ENCODE peak calls at places on chromosomes 4 and X, in ten cellular contexts. B is HepG2, P is body of pancreas, N is hepatocyte, S is astrocyte, M is ovary, A is upper lobe of right lung, I is A549, Q is cardiac fibroblast, C is OCI-LY7. W is an unnamed sample.

GRCh38 chr4:101049549-101050001 is 297.8 kb downstream of the PPP3CA start:
- DNase-seq in B (no peak), P (no peak), N (no peak), S (no peak), M (no peak), A (no peak), I (no peak), Q (no peak), C (no peak), W (no peak)

GRCh38 chrX:140608111-140608510 is 101.4 kb upstream of the LINC00632 start:
- DNase-seq in B (no peak), P (no peak), N (no peak), S (no peak), M (no peak), A (no peak), I (no peak), Q (no peak), C (no peak), W (no peak)

GRCh38 chr4:3376266-3376665 is 65.5 kb upstream of the HGFAC start:
- DNase-seq in B (no peak), P (no peak), N (no peak), S (no peak), M (no peak), A (no peak), I (no peak), Q (no peak), C (no peak), W (no peak)

GRCh38 chr4:118280501-118281218 is 72.1 kb downstream of the PRSS12 start:
- DNase-seq in B (peak), P (peak), N (peak), S (peak), M (peak), A (no peak), I (peak), Q (peak), C (peak), W (no peak)

GRCh38 chr4:1472911-1473518 is 66.8 kb upstream of the NKX1-1 start:
- DNase-seq in B (no peak), P (no peak), N (no peak), S (no peak), M (no peak), A (no peak), I (no peak), Q (no peak), C (no peak), W (no peak)

GRCh38 chr4:948101-948935 is 16.1 kb downstream of the TMEM175 start:
- DNase-seq in B (peak), P (peak), N (peak), S (no peak), M (no peak), A (peak), I (no peak), Q (no peak), C (no peak), W (no peak)

GRCh38 chr4:76308548-76308947 is 2.0 kb downstream of the STBD1 start:
- DNase-seq in B (peak), P (peak), N (peak), S (no peak), M (peak), A (no peak), I (no peak), Q (peak), C (no peak), W (no peak)

GRCh38 chrX:65920620-65921019 is 119.3 kb downstream of the VSIG4 start:
- DNase-seq in B (no peak), P (no peak), N (no peak), S (no peak), M (no peak), A (no peak), I (no peak), Q (no peak), C (no peak), W (no peak)

GRCh38 chrX:120774611-120775010 is 101.1 kb downstream of the CT47B1 start:
- DNase-seq in B (no peak), P (no peak), N (no peak), S (no peak), M (no peak), A (no peak), I (no peak), Q (peak), C (no peak), W (no peak)

GRCh38 chr4:139753686-139754085 is 88.1 kb downstream of the MGST2 start:
- DNase-seq in B (no peak), P (no peak), N (no peak), S (no peak), M (no peak), A (no peak), I (no peak), Q (no peak), C (no peak), W (no peak)

GRCh38 chr4:95165926-95166524 is 382.7 kb downstream of the UNC5C start:
- DNase-seq in B (peak), P (peak), N (peak), S (peak), M (peak), A (no peak), I (peak), Q (peak), C (peak), W (peak)

GRCh38 chr4:35772291-35772690 is 472.0 kb downstream of the ARAP2 start:
- DNase-seq in B (no peak), P (no peak), N (no peak), S (peak), M (no peak), A (no peak), I (no peak), Q (no peak), C (no peak), W (no peak)

GRCh38 chr4:131531087-131531486 is 1618.0 kb upstream of the PCDH10 start:
- DNase-seq in B (no peak), P (no peak), N (no peak), S (no peak), M (no peak), A (no peak), I (no peak), Q (no peak), C (no peak), W (no peak)

GRCh38 chrX:107691024-107691448 is 62.7 kb downstream of the PRPS1 start:
- DNase-seq in B (no peak), P (no peak), N (no peak), S (no peak), M (no peak), A (no peak), I (no peak), Q (no peak), C (no peak), W (no peak)

GRCh38 chrX:122363112-122363511 is 821.0 kb upstream of the GRIA3 start:
- DNase-seq in B (no peak), P (no peak), N (no peak), S (no peak), M (no peak), A (no peak), I (no peak), Q (no peak), C (no peak), W (no peak)

GRCh38 chr4:1084394-1084793 is 29.0 kb downstream of the RNF212 start:
- DNase-seq in B (no peak), P (no peak), N (no peak), S (no peak), M (no peak), A (no peak), I (no peak), Q (no peak), C (no peak), W (no peak)

GRCh38 chr4:133938061-133938460 is 263.5 kb downstream of the PABPC4L start:
- DNase-seq in B (no peak), P (no peak), N (no peak), S (no peak), M (no peak), A (no peak), I (no peak), Q (no peak), C (no peak), W (no peak)

GRCh38 chrX:622104-622503 is 8.5 kb upstream of the SHOX start:
- DNase-seq in B (no peak), P (no peak), N (no peak), S (no peak), M (no peak), A (no peak), I (no peak), Q (no peak), C (no peak), W (no peak)

GRCh38 chr4:110055014-110055768 is 142.5 kb downstream of the EGF start:
- DNase-seq in B (peak), P (no peak), N (no peak), S (no peak), M (no peak), A (no peak), I (no peak), Q (no peak), C (no peak), W (no peak)

GRCh38 chr4:88458091-88458740 is 1.3 kb downstream of the HERC5 start:
- DNase-seq in B (no peak), P (no peak), N (no peak), S (no peak), M (no peak), A (no peak), I (no peak), Q (no peak), C (no peak), W (no peak)

GRCh38 chr4:9923195-9923812 is 98.0 kb downstream of the SLC2A9 start:
- DNase-seq in B (no peak), P (no peak), N (no peak), S (no peak), M (no peak), A (no peak), I (no peak), Q (no peak), C (no peak), W (no peak)

GRCh38 chr4:48033825-48034413 is 17.3 kb downstream of the NIPAL1 start:
- DNase-seq in B (peak), P (peak), N (peak), S (no peak), M (no peak), A (no peak), I (no peak), Q (peak), C (peak), W (no peak)

GRCh38 chr4:30837131-30837539 is 117.0 kb downstream of the PCDH7 start:
- DNase-seq in B (no peak), P (no peak), N (peak), S (peak), M (no peak), A (no peak), I (no peak), Q (peak), C (no peak), W (no peak)

GRCh38 chrX:11787564-11787963 is 29.5 kb downstream of the MSL3 start:
- DNase-seq in B (peak), P (peak), N (peak), S (peak), M (peak), A (peak), I (peak), Q (peak), C (peak), W (peak)
- TF ChIP-seq CTCF in B (peak), P (peak), N (peak), S (peak), M (peak), A (peak), I (peak), Q (peak), C (peak), W (peak)

DNA sequence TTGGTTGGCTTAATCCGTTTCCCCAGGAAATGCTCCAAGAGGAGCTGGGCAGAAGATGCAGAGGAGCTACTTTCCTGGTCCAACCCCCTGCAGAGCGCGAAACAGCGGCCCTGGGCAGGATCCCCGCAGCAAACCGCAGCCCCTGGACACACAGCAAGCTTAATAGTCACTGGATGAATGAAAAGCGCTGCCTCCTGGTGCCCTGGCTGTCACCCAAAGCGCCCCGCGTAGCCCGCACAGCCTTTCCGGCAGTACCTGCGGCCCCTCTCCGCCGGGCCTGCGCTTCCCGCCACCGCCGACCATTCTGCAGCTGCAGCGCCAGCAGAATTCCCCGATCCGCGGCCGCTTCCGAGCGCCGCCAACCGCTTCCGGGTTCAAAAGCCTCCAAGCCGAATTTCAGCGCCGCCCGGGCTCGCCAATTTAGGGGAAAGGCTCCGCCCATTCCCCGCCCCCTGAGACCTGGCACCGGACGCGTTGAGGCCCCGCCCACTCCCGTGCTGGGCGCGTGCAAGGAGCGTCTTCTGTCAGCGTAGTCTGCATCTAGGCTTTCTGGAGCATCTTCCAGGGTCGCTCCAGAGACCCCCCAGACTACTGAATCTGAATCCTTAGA is at the start of gene HPF1:
- DNase-seq in B (peak), P (peak), N (peak), S (peak), M (peak), A (peak), I (peak), Q (peak), C (peak), W (peak)
- TF ChIP-seq CTCF in B (no peak), P (no peak), N (no peak), S (no peak), M (no peak), A (no peak), I (no peak), Q (no peak), C (peak), W (no peak)

GRCh38 chrX:38336538-38337240 is 9.4 kb upstream of the RPGR start:
- DNase-seq in B (no peak), P (no peak), N (peak), S (no peak), M (no peak), A (no peak), I (no peak), Q (no peak), C (no peak), W (no peak)

GRCh38 chrX:38332505-38332904 is 5.2 kb upstream of the RPGR start:
- DNase-seq in B (no peak), P (no peak), N (no peak), S (no peak), M (no peak), A (no peak), I (no peak), Q (no peak), C (no peak), W (no peak)

DNA sequence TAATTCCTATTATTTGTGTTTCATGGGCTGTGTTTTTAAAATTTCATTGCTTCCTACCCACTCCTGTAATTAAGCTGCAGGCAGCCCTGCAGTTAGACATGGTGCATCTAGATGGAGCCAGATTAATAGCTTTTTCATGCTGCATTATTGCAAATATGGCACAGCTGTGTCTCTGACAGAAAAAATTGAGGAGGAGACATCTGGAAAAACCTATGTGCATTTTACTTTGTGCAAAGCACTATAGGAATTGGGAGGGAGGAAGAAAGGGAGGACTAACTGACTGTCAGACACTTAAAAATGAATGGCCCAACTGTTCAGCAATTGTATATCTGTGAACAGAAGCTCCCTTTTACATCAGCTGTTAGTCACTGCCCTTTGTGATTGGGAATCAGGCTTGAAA is 8.1 kb upstream of the RPGR start:
- DNase-seq in B (no peak), P (no peak), N (no peak), S (no peak), M (no peak), A (no peak), I (no peak), Q (no peak), C (no peak), W (no peak)
- TF ChIP-seq CTCF in B (peak), P (peak), N (peak), S (no peak), M (no peak), A (no peak), I (no peak), Q (peak), C (peak), W (no peak)

DNA sequence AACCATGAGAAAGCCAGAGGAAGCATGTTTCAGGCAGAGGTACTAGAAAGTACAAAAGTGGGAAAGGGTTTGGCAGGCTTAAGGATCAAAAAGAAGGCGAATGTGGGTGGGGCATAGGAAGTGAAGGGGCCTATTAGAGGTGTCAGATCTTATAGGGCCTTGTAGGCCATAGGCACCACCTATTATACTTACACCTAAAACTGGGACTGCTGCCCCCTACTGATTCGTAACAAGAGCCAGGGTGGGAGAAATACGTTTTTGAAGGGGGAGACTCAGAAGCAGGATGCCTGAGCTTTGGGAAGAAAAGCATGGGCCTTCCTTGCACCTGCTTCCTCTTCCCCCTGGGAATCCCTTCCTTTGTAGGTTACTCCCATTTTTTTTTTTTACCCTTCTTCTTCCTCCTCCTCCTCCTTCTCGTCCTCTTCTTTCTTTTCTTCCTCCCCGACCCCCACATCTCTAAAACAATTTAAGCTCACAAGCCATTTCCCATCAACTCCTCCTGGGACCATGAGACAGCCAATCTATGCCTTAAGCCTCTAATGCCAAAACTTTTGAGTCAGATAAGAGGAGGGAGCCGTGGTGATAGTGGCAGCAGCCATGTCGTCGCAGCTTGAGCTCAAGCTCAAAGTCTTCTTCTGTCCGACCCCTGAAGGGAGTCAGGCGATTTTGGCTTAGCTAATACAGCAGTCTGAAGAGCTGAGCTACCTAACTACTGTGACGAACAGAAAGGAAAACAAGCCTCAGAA is 40.8 kb upstream of the GPC3 start:
- DNase-seq in B (peak), P (no peak), N (no peak), S (no peak), M (no peak), A (no peak), I (no peak), Q (no peak), C (no peak), W (no peak)
- TF ChIP-seq CTCF in B (peak), P (no peak), N (no peak), S (no peak), M (no peak), A (no peak), I (no peak), Q (no peak), C (peak), W (no peak)

GRCh38 chrX:76420237-76420636 is 7.3 kb upstream of the MAGEE1 start:
- DNase-seq in B (no peak), P (no peak), N (no peak), S (no peak), M (no peak), A (no peak), I (no peak), Q (no peak), C (peak), W (no peak)
- TF ChIP-seq CTCF in B (no peak), P (no peak), N (no peak), S (no peak), M (no peak), A (no peak), I (peak), Q (no peak), C (peak), W (no peak)

W was measured in tibial nerve.